ENCODE peak calls at places on chromosomes 16 and 17, in four cellular contexts. U, S, J and X are unnamed samples.
A peak's percentile ranks its signal among the peaks of the same experiment; 100 is the strongest.

GRCh38 chr17:64466019-64466735 is 17.3 kb downstream of the MILR1 start:
- DNase-seq in U (no peak), S (no peak), J (no peak), X (no peak)

GRCh38 chr16:81585785-81586184 is 141.2 kb downstream of the CMIP start:
- DNase-seq in U (no peak), S (no peak), J (no peak), X (no peak)

GRCh38 chr17:12566281-12567002 is 99.2 kb upstream of the MYOCD start:
- DNase-seq in U (no peak), S (no peak), J (no peak), X (no peak)

GRCh38 chr16:28192811-28193529 is 18.8 kb downstream of the XPO6 start:
- DNase-seq in U (no peak), S (no peak), J (no peak), X (no peak)

GRCh38 chr17:80698297-80698696 is 153.7 kb downstream of the RPTOR start:
- DNase-seq in U (no peak), S (no peak), J (no peak), X (no peak)

GRCh38 chr16:62966626-62967025 is 930.4 kb upstream of the CDH8 start:
- DNase-seq in U (no peak), S (no peak), J (no peak), X (no peak)

GRCh38 chr17:32504166-32504990 is 17.6 kb downstream of the CDK5R1 start:
- DNase-seq in U (no peak), S (no peak), J (peak; percentile 44), X (no peak)

GRCh38 chr16:4317471-4318170 is 1.8 kb downstream of the GLIS2 start:
- DNase-seq in U (no peak), S (no peak), J (no peak), X (no peak)

GRCh38 chr16:64292953-64293352 is 828.9 kb downstream of the CDH11 start:
- DNase-seq in U (no peak), S (no peak), J (no peak), X (no peak)

GRCh38 chr16:3837851-3838564 is 42.5 kb downstream of the CREBBP start:
- DNase-seq in U (no peak), S (no peak), J (no peak), X (no peak)

GRCh38 chr17:35254107-35254802 is 11.4 kb downstream of the SLFN5 start:
- DNase-seq in U (no peak), S (peak; percentile 79), J (peak; percentile 92), X (peak; percentile 38)

GRCh38 chr16:62665269-62665668 is 629.0 kb upstream of the CDH8 start:
- DNase-seq in U (peak; percentile 3), S (no peak), J (no peak), X (no peak)

GRCh38 chr16:2715519-2715918 is 4.5 kb downstream of the PRSS27 start:
- DNase-seq in U (peak; percentile 54), S (no peak), J (no peak), X (peak; percentile 35)

GRCh38 chr17:38352245-38353083 is 820 bp downstream of the SOCS7 start:
- DNase-seq in U (peak; percentile 23), S (peak; percentile 71), J (no peak), X (no peak)

GRCh38 chr16:4260360-4260759 is 12.5 kb downstream of the TFAP4 start:
- DNase-seq in U (no peak), S (no peak), J (no peak), X (no peak)

GRCh38 chr17:51853857-51854256 is 304.7 kb downstream of the CA10 start:
- DNase-seq in U (no peak), S (no peak), J (no peak), X (no peak)

GRCh38 chr16:89375686-89376085 is 114.7 kb downstream of the ANKRD11 start:
- DNase-seq in U (no peak), S (no peak), J (no peak), X (no peak)

GRCh38 chr16:74580828-74581227 is 26.1 kb downstream of the GLG1 start:
- DNase-seq in U (no peak), S (no peak), J (no peak), X (no peak)

GRCh38 chr17:8015957-8016631 is 13.7 kb downstream of the GUCY2D start:
- DNase-seq in U (no peak), S (no peak), J (no peak), X (no peak)

GRCh38 chr16:1330931-1331711 is 2.3 kb upstream of the BAIAP3 start:
- DNase-seq in U (no peak), S (no peak), J (no peak), X (no peak)

GRCh38 chr17:82300707-82301270 is 16.6 kb downstream of the CD7 start:
- DNase-seq in U (peak; percentile 57), S (peak; percentile 82), J (peak; percentile 58), X (no peak)

GRCh38 chr17:17739388-17740066 is 58.3 kb downstream of the RAI1 start:
- DNase-seq in U (no peak), S (no peak), J (peak; percentile 40), X (no peak)

GRCh38 chr16:11677959-11678881 is 10.0 kb downstream of the SNN start:
- DNase-seq in U (no peak), S (peak; percentile 42), J (no peak), X (no peak)

GRCh38 chr17:82679586-82680465 is 18.7 kb downstream of the RAB40B start:
- DNase-seq in U (no peak), S (peak; percentile 53), J (no peak), X (no peak)

GRCh38 chr16:10497132-10498088 is 83.0 kb downstream of the EMP2 start:
- DNase-seq in U (no peak), S (no peak), J (no peak), X (no peak)

GRCh38 chr17:70319516-70319915 is 150.2 kb downstream of the KCNJ2 start:
- DNase-seq in U (no peak), S (no peak), J (no peak), X (no peak)

GRCh38 chr16:47416869-47417268 is 44.0 kb downstream of the ITFG1 start:
- DNase-seq in U (no peak), S (no peak), J (no peak), X (no peak)

GRCh38 chr16:3486506-3487215 is 8.6 kb downstream of the C16orf90 start:
- DNase-seq in U (no peak), S (no peak), J (no peak), X (no peak)

GRCh38 chr16:19238386-19238785 is 47.1 kb upstream of the CLEC19A start:
- DNase-seq in U (no peak), S (no peak), J (no peak), X (no peak)

GRCh38 chr16:3561626-3562025 is 15.6 kb downstream of the NLRC3 start:
- DNase-seq in U (no peak), S (no peak), J (no peak), X (no peak)

GRCh38 chr16:8173111-8173644 is 417.1 kb downstream of the TMEM114 start:
- DNase-seq in U (peak; percentile 75), S (peak; percentile 62), J (peak; percentile 41), X (peak; percentile 25)

GRCh38 chr17:53950207-53950857 is 127.6 kb downstream of the KIF2B start:
- DNase-seq in U (no peak), S (no peak), J (no peak), X (no peak)
- TF ChIP-seq CTCF in U (peak; percentile 38), S (no peak), J (no peak), X (no peak)

GRCh38 chr17:28193241-28193640 is 125.8 kb upstream of the TMEM97 start:
- DNase-seq in U (no peak), S (peak; percentile 63), J (no peak), X (no peak)
- TF ChIP-seq CTCF in U (no peak), S (no peak), J (no peak), X (no peak)

DNA sequence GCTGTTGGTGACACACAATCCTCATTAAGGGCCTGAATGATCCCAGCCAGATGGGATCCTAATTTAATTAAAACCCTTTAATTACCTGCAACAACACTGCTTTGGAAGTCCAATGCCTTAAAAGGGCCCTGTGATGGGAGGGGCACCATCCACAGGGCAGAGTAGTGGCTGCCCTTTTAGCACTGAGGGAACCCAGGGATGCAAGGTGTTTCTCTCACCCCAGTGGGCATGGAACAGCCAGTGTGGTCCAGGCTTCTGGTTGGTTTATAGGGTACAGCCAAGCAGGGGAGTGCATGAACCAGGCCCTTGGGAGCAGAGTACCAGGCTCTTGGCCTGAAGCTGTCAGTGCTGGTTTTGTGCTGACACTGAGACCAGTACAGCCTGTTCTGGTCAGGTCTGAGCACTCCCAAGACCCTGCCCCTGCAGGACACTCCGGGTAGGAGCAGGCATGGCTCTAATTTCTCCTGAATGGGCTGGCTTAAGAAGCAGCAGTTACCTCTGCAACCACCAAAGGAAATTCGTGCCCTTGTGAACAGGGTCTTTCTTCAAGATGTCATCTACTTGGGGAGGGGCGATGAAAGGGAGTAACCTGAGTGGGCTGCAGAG is 9.9 kb downstream of the NXPH3 start:
- DNase-seq in U (no peak), S (no peak), J (no peak), X (no peak)
- TF ChIP-seq CTCF in U (peak; percentile 44), S (peak; percentile 6), J (peak; percentile 47), X (no peak)

GRCh38 chr16:85553436-85554113 is 59.5 kb upstream of the GSE1 start:
- DNase-seq in U (no peak), S (no peak), J (no peak), X (no peak)
- TF ChIP-seq CTCF in U (peak; percentile 45), S (no peak), J (peak; percentile 72), X (no peak)

DNA sequence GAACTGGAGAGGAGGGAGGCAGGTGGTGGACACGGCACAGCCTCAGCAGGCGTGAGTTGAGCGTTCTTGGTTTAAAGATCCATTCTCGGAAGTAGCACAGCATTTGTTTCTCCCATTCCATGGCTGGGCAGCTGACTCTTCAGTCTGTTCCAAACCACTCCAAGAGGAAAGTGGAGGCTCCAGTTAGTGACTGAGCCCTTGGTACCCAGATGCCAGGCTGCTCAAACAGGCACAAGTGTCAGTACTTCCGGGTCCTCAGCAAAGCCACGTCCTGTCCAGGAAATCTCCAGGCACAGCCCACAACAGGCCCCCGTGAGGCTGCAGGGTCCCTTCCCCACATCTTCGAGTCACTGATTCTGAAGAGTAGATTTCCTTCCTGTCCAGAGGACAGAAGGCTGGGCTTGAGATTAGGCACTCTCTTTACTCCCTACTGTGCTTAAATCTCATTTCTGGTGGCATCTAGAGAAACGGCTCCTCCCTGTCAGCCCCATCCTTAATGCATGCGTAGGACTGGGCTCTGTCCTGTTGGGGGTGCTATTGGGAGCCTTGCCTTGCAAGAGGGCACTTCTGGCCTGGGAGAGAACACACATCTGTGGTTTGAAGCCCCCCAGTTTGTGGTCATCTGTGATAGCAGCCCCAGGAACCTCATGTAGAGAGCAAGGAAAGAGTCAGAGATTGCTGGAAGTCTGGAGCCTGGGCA is 39.7 kb upstream of the NAT9 start:
- DNase-seq in U (no peak), S (no peak), J (no peak), X (no peak)
- TF ChIP-seq CTCF in U (peak; percentile 15), S (no peak), J (peak; percentile 58), X (no peak)

DNA sequence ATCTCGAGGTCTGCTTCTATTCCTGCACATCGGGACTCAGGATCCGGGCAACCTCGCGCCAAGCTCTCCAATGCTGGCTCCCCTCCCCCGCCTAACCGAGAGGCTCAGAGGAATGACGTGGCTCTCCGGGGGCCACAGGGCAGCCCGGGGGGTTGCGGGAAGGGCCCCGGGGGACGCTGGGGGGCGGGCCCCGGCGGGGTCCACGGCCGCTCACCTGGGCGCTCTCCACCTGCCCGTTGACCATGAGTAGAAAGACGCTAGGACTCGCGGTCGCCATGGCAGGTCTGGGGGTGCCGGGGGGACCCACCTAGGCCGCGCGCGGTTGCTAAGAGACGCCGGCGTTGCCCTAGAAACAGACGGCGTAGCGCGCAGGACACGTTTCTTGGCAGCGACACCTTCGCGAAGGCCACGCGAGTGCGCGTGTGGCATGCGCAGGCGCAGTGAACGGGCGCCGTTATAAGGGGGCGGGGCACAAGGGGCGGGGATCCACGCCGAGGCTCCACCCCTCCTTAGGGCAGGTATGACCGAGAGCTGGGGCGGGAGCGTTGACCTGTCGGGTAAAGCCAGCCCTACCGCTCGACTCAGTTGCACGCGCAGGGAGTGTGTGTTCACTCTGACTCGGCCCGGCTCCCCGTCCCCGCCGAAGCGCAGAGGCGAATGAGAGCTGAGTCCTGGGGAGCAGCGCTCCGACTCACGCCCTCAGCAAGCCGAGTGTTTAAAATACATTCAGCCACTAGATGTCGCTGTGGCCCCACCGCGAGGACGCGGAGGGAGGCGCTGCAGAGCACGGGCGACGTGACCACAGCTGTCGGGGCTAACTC is at the start of gene B9D1:
- DNase-seq in U (peak; percentile 97), S (peak; percentile 94), J (peak; percentile 90), X (peak; percentile 84)
- TF ChIP-seq CTCF in U (peak; percentile 99), S (peak; percentile 89), J (peak; percentile 99), X (no peak)